ENCODE peak calls at places on chromosomes 3 and 15, in four cellular contexts. X, F, L and J are unnamed samples.

GRCh38 chr3:83877909-83878308 is 1080.9 kb upstream of the CADM2 start:
- DNase-seq in X (no peak), F (no peak), L (no peak), J (no peak)

GRCh38 chr3:138049157-138049919 is 39.4 kb downstream of the CLDN18 start:
- DNase-seq in X (peak), F (no peak), L (no peak), J (no peak)

GRCh38 chr3:50568947-50569749 is at the start of gene HEMK1:
- DNase-seq in X (peak), F (peak), L (peak), J (peak)

GRCh38 chr3:2130726-2131125 is 32.1 kb downstream of the CNTN4 start:
- DNase-seq in X (no peak), F (no peak), L (no peak), J (no peak)

GRCh38 chr3:149090907-149091306 is 4.6 kb upstream of the HLTF start:
- DNase-seq in X (no peak), F (no peak), L (no peak), J (no peak)

GRCh38 chr3:182671942-182672341 is 121.4 kb upstream of the ATP11B start:
- DNase-seq in X (no peak), F (no peak), L (no peak), J (no peak)

GRCh38 chr3:56303508-56303907 is 164.8 kb downstream of the ERC2 start:
- DNase-seq in X (peak), F (no peak), L (peak), J (no peak)

GRCh38 chr3:45054196-45054857 is 28.2 kb downstream of the CLEC3B start:
- DNase-seq in X (no peak), F (no peak), L (peak), J (no peak)

GRCh38 chr3:155785662-155786295 is 20.3 kb downstream of the C3orf33 start:
- DNase-seq in X (no peak), F (no peak), L (no peak), J (no peak)

GRCh38 chr15:66617137-66618090 is 51.6 kb upstream of the LCTL start:
- DNase-seq in X (peak), F (no peak), L (peak), J (peak)